ENCODE peak calls at places on chromosomes 1 and 21, in five cellular contexts. S is HL-60, P is SK-N-SH, W is HepG2, E is endothelial cell of umbilical vein. B is an unnamed sample.

GRCh38 chr1:54120698-54121481 is 31.9 kb downstream of the CDCP2 start:
- DNase-seq in P (no peak), S (no peak), E (no peak), W (no peak), B (no peak)

GRCh38 chr1:222824641-222825040 is 9.8 kb downstream of the DISP1 start:
- DNase-seq in E (no peak), P (no peak), S (no peak), W (no peak), B (no peak)

GRCh38 chr21:18369115-18369514 is 34.5 kb downstream of the TMPRSS15 start:
- DNase-seq in P (peak; percentile 15), S (no peak), W (peak; percentile 2), E (peak; percentile 1), B (no peak)

GRCh38 chr1:93591291-93591832 is 90.3 kb downstream of the BCAR3 start:
- DNase-seq in W (peak; percentile 76), S (no peak), P (no peak), E (no peak), B (no peak)

GRCh38 chr1:24468605-24469004 is 34.0 kb upstream of the RCAN3 start:
- DNase-seq in W (no peak), E (no peak), P (no peak), S (no peak), B (no peak)

GRCh38 chr1:221747840-221748239 is 6.0 kb upstream of the DUSP10 start:
- DNase-seq in E (no peak), P (no peak), W (no peak), S (no peak), B (no peak)

GRCh38 chr1:58596631-58597052 is 19.6 kb upstream of the TACSTD2 start:
- DNase-seq in W (no peak), S (peak; percentile 33), P (no peak), E (no peak), B (no peak)

GRCh38 chr1:23278717-23279116 is 61.4 kb upstream of the HTR1D start:
- DNase-seq in S (no peak), W (no peak), P (no peak), E (no peak), B (no peak)

GRCh38 chr1:71745326-71745725 is 537.0 kb downstream of the NEGR1 start:
- DNase-seq in P (no peak), S (no peak), E (no peak), W (no peak), B (no peak)

GRCh38 chr1:224163311-224163710 is 19.7 kb upstream of the DEGS1 start:
- DNase-seq in P (no peak), S (no peak), E (no peak), W (no peak), B (no peak)

GRCh38 chr1:246925997-246926626 is 5.6 kb downstream of the AHCTF1 start:
- DNase-seq in S (no peak), P (no peak), W (no peak), E (no peak), B (no peak)

GRCh38 chr1:208652300-208653160 is 408.3 kb upstream of the PLXNA2 start:
- DNase-seq in P (peak; percentile 80), W (peak; percentile 23), E (peak; percentile 88), S (peak; percentile 34), B (peak; percentile 50)

GRCh38 chr1:145985502-145986439 is 10.6 kb downstream of the TXNIP start:
- DNase-seq in W (peak; percentile 56), E (peak; percentile 63), P (no peak), S (peak; percentile 84), B (peak; percentile 52)

GRCh38 chr1:145986551-145986950 is 9.8 kb downstream of the TXNIP start:
- DNase-seq in W (no peak), S (no peak), P (no peak), E (no peak), B (no peak)

GRCh38 chr1:145990249-145991097 is 5.9 kb downstream of the TXNIP start:
- DNase-seq in W (peak; percentile 58), E (no peak), S (no peak), P (no peak), B (peak; percentile 40)

GRCh38 chr1:145987926-145988325 is 8.5 kb downstream of the TXNIP start:
- DNase-seq in W (no peak), E (no peak), S (no peak), P (no peak), B (no peak)

DNA sequence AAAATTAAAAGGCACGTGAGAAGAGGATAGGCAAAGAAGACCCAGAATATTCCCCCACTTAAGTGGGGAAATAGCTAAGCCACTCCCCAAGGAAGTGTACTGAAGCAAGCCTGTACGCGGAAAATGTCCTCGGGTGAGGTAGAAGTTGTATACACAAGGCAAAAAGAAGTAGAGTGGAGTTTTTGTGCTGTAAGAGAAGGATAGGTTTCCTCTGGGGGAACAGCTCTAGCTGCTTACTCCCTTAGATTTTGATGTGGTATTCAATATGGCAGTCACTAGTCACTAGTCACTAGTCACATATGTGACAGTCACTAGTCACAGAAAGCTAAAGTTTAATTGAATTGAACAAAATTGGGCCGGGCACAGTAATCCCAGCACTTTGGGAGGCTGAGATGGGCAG is 7.6 kb downstream of the TXNIP start:
- DNase-seq in P (no peak), S (no peak), W (no peak), E (no peak), B (peak; percentile 26)
- TF ChIP-seq POLR2AphosphoS5 in P (no peak), S (no peak), W (no peak), E (no peak), B (peak; percentile 9)

GRCh38 chr1:153095764-153096163 is 1.4 kb upstream of the SPRR2E start:
- DNase-seq in E (peak; percentile 2), W (no peak), P (no peak), S (no peak), B (no peak)
- TF ChIP-seq CTCF in E (no peak), W (no peak), P (no peak), S (no peak), B (no peak)

GRCh38 chr1:147388969-147389368 is 146.5 kb downstream of the CHD1L start:
- DNase-seq in S (no peak), E (no peak), P (no peak), W (no peak), B (no peak)

GRCh38 chr1:147389532-147390184 is 147.2 kb downstream of the CHD1L start:
- DNase-seq in W (peak; percentile 46), E (peak; percentile 39), P (peak; percentile 60), S (peak; percentile 23), B (no peak)

GRCh38 chr1:147390185-147390542 is 147.7 kb downstream of the CHD1L start:
- DNase-seq in S (no peak), W (no peak), P (no peak), E (no peak), B (no peak)

DNA sequence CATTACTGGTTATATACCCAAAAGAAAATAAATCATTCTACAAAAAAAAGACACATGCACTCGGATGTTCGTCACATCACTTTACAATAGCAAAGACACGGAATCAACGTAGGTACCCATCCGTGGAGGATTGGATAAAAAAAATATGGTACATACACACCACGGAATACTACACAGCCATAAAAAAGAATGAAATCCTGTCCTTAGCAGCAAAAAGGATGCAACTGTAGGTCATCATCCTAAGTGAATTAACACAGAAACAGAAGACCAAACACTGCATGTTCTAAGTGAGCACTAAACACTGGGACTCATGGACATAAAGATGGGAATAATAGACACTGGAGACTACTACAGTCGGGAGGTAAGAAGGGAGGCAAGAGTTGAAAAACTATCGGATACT is 148.6 kb downstream of the CHD1L start:
- DNase-seq in E (no peak), P (no peak), S (no peak), W (no peak), B (no peak)
- TF ChIP-seq POLR2AphosphoS5 in E (no peak), P (no peak), S (no peak), W (no peak), B (no peak)

DNA sequence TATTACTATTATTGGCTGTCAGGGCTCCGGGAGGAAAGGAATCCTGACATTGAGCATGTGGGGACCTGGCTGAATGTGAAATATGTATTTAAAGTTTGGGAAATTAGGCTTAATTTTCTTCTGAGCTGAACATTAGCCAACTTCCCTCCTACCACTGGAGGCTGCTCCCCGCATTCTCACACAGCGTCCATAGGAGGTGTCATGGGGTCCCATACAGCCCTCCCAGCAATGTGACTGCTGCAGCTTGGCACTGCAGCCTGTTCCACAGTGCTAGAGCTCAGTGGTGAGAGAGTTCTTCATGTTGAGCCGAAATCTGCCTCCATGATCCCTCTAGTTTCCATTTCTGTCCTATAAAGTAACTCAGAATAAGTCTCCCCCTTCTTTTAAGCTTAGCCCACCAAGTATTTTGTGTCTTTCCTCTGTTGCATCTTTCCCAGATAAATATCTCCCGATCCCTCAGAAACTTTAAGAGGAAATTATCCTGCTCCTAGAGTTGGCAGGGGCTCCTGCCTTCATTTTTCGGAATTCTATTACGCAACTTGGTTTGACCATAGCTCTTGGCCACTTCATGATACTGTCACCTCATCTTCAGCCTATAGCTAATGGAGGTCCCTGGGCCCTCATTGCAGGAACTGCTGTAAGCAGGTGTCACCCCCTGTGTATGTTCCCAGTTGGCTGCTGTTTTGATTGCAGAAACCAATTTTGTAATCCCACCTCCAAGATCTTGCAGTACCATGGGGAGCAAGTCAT is 2.0 kb downstream of the FCRL6 start:
- DNase-seq in P (no peak), W (no peak), S (no peak), E (no peak), B (no peak)
- TF ChIP-seq CTCF in P (no peak), W (no peak), S (no peak), E (no peak), B (no peak)

DNA sequence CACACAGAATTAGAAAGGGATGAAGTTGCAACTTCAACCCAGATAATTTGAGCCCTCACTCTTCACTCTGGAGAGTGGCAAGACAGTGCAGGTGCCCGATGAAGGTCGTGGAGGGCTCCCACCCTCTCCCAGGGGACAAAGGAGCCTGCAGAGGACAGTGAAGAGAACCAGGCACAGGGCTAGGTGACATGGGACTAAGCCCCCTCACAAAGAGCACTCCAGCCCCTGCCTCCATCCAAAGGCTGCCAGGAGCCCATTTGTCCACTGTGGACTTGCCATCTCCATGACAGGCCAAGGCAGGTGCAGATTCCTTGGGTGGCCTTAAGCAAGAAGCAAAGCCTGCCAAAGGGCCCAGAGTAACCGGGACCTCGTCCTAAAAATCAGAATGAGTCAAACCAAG is 15.1 kb downstream of the ERRFI1 start:
- DNase-seq in W (no peak), E (no peak), P (no peak), S (no peak), B (no peak)
- TF ChIP-seq POLR2AphosphoS5 in W (peak; percentile 56), E (no peak), P (no peak), S (no peak), B (no peak)

DNA sequence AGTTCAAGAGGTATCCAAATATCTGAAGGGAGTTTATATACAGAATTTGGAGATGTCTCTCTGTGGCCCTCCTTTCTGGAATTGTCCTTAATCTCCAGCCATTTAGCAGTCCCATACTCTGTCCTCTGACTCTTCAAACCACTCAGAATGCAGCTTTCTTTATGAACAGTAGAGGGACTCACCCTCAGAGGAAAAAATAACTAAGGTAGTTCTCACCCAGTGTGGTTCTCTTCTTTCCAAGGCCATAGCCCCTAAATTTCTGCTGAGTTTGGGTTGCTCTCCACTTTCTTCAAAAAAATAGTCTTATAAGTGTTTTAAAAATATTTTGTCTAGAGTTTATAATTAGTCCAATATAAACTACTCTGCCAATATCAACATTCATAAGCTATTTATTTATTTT is 369.7 kb downstream of the MATN1 start:
- DNase-seq in W (no peak), P (no peak), S (no peak), E (no peak), B (no peak)
- TF ChIP-seq CTCF in W (peak; percentile 17), P (no peak), S (no peak), E (no peak), B (no peak)

B was measured in stomach.